ENCODE peak calls at places on chromosomes 5 and 9, in eight cellular contexts. T is BJ, U is A673, N is AG04449, E is suprapubic skin, G is astrocyte of the spinal cord, H is PC-9, I is fibroblast of lung. Y is an unnamed sample.
A peak's percentile ranks its signal among the peaks of the same experiment; 100 is the strongest.

GRCh38 chr5:111514087-111514486 is 1.8 kb upstream of the STARD4 start:
- DNase-seq in U (no peak), E (no peak), H (no peak), T (no peak), G (no peak), I (no peak), N (no peak), Y (no peak)

GRCh38 chr9:122100756-122101155 is 7.6 kb upstream of the TTLL11 start:
- DNase-seq in H (no peak), E (peak; percentile 61), G (no peak), I (no peak), U (no peak), T (no peak), N (no peak), Y (no peak)

GRCh38 chr9:27838876-27839275 is 265.6 kb upstream of the C9orf72 start:
- DNase-seq in G (no peak), E (no peak), U (no peak), H (no peak), N (no peak), I (no peak), T (no peak), Y (no peak)

GRCh38 chr5:79567926-79568549 is 44.2 kb upstream of the TENT2 start:
- DNase-seq in G (peak; percentile 15), T (no peak), N (no peak), I (peak; percentile 30), H (no peak), U (peak; percentile 65), E (no peak), Y (no peak)

GRCh38 chr5:35338169-35338476 is 107.8 kb upstream of the PRLR start:
- DNase-seq in U (no peak), N (no peak), G (no peak), I (no peak), E (no peak), H (no peak), T (no peak), Y (no peak)

GRCh38 chr5:95935553-95936100 is 26.0 kb downstream of the ELL2 start:
- DNase-seq in E (no peak), T (no peak), H (no peak), G (no peak), U (no peak), I (no peak), N (no peak), Y (no peak)

GRCh38 chr5:64487283-64487682 is 18.5 kb upstream of the RGS7BP start:
- DNase-seq in T (no peak), G (no peak), E (no peak), N (no peak), H (no peak), I (no peak), U (no peak), Y (no peak)

GRCh38 chr5:119470105-119470763 is 17.9 kb downstream of the HSD17B4 start:
- DNase-seq in I (no peak), G (no peak), U (no peak), T (no peak), E (no peak), N (no peak), H (no peak), Y (no peak)

GRCh38 chr9:120970249-120970648 is 43.7 kb upstream of the TRAF1 start:
- DNase-seq in I (peak; percentile 38), G (no peak), N (no peak), E (no peak), U (no peak), T (no peak), H (no peak), Y (no peak)

GRCh38 chr5:172722309-172722815 is 48.6 kb downstream of the DUSP1 start:
- DNase-seq in N (no peak), E (no peak), H (no peak), T (no peak), I (no peak), G (no peak), U (no peak), Y (no peak)

GRCh38 chr5:160887780-160888179 is 35.8 kb upstream of the ATP10B start:
- DNase-seq in G (no peak), T (no peak), N (no peak), E (no peak), U (no peak), H (no peak), I (no peak), Y (no peak)

GRCh38 chr5:21398511-21398910 is 1410.5 kb upstream of the CDH18 start:
- DNase-seq in H (no peak), N (no peak), I (no peak), G (no peak), E (no peak), T (no peak), U (no peak), Y (no peak)

DNA sequence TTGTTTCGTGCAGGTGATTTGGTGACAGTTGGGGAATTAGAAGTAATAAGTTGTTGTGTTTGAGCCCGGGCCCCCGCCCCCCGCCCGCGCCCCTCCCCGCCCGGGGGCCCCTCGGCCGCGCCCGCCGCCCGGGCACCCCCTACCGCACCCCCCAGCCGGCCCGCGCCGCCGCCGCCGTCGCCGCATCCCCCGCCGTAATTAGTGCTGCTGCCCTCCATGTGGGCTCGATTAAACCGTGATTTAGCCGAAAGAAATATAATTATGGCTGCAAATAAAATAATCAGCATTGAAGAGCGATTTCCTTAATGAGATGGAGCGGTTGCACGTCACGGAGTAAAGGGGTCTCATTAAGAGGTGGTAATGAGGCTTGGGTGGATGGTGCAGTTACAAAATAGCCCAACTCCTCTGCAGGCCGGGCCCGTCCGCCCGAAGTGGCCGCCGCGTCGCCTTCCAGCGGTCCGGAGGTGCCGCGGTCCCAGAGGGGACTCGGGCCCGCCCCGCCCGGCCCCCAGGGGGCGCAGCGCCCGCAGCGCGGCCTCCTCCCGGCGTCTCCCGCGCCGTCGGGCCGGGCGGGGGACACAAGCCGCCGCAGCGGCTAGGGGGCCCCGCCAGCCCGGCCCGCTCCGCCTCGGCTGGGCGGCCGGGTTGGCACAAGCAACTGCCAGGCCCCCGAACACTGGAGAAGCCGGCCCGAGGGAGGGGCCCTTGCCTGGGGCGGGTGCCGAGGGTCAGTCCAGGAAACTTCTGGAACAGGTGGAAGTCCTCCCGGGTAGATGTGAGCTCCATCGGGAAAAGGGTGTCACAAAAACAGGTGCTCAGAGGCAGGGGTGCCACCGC is 6.9 kb upstream of the OTP start:
- DNase-seq in N (no peak), I (no peak), G (no peak), T (no peak), E (no peak), U (peak; percentile 43), H (peak; percentile 50), Y (no peak)
- TF ChIP-seq CTCF in N (peak; percentile 2), I (peak; percentile 24), G (no peak), T (no peak), E (peak; percentile 54), U (peak; percentile 45), H (no peak), Y (no peak)

GRCh38 chr5:141476132-141476909 is 555 bp downstream of the PCDHGC3 start:
- DNase-seq in I (peak; percentile 84), T (peak; percentile 24), H (peak; percentile 16), N (peak; percentile 36), U (peak; percentile 85), G (peak; percentile 85), E (no peak), Y (peak; percentile 46)

GRCh38 chr5:141477169-141477568 is 1.4 kb downstream of the PCDHGC3 start:
- DNase-seq in N (no peak), G (no peak), U (no peak), E (no peak), H (no peak), T (no peak), I (no peak), Y (no peak)

GRCh38 chr5:141477815-141478214 is 2.0 kb downstream of the PCDHGC3 start:
- DNase-seq in E (no peak), I (no peak), H (no peak), N (no peak), T (no peak), G (no peak), U (no peak), Y (no peak)

GRCh38 chr5:141478321-141478945 is 2.7 kb downstream of the PCDHGC3 start:
- DNase-seq in H (peak; percentile 33), N (no peak), E (no peak), U (no peak), G (peak; percentile 29), I (no peak), T (no peak), Y (no peak)

DNA sequence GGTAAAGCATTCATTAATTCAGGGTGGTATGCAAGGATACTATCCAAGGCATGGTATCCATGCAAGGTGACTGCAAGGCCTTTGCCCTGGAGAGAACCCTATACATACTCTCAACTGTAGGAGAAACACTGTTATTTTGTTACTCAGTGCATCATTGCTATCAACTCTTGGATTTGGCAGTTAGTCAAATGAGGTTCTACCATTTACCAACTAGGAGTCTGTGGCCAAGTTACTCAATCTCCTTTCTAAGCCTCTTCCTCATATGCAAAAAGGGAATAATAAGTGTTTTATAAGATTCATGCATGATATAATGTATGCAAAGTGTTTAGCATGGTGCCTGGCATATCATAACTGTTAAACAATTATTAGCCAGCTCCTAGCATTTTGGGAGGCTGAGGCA is 4.0 kb downstream of the PCDHGC3 start:
- DNase-seq in I (peak; percentile 49), T (no peak), N (no peak), E (no peak), H (no peak), U (no peak), G (no peak), Y (no peak)
- H3K4me3 ChIP-seq in I (no peak overlapping the region), T (no peak overlapping the region), N (peak overlapping the region; percentile 40), E (peak overlapping the region; percentile 80), H (no peak overlapping the region), U (no peak overlapping the region), G (no peak overlapping the region), Y (no peak overlapping the region)

DNA sequence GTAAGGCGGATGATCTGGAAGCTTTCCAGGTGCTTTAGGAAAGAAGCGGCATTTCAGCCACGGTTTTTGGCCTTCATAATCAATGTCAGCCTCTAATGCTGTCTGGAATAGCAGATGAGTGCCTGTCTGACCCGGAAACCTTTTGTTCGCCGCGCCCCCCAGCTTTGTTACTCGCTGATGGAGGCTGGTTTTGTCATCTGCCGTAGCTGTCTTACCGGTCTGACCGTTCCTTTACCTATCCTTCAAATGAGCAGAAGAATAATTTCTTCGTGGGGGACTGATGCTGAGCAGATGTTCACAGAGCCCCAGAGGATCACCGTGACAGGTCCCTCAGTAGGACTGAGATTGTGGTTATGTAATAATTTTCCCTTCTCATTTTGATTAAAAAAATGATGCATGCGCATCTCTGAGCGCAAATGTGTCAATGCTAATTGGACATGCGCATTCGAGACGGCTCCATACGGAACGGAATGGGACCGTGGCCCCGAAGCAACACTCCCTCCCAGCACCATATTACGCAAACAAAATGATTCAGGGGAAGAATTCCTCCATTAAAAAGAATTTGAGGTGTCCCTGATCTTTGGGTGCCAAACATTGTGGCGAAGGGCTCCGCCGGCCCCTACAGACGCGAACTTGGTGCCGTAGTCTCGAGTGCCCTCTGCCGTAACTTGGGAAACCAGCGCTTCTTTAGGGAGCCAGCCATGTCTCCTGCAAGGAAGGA is 27.6 kb downstream of the TLX3 start:
- DNase-seq in G (peak; percentile 58), N (peak; percentile 5), E (no peak), I (peak; percentile 73), T (no peak), H (peak; percentile 62), U (peak; percentile 57), Y (peak; percentile 21)
- TF ChIP-seq CTCF in G (peak; percentile 80), N (peak; percentile 81), E (peak; percentile 29), I (peak; percentile 87), T (peak; percentile 88), H (peak; percentile 78), U (peak; percentile 75), Y (peak; percentile 92)

DNA sequence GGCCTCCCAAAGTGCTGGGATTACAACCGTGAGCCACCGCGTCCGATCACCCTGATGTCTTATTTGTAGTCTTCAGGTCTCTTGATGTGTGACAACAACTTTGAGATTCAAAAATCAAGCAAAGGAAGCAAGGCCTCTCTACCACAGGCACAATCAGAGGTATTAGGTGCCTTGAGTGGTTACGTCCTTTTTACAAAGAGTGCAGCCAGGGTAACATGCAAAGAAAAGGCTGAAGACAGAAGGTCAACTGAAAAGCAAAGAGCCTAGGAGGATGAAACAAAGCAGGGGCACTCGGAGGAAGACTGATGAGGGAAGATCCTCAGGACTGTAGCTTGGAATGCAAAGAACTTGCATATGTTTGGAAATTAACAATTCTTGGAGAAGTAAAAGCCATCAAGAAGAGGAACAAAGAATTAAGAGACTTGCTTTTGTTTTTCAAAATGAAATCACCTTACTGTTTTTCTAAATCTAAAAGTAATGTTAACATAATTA is 362.1 kb downstream of the EBF1 start:
- DNase-seq in T (no peak), G (no peak), N (no peak), U (no peak), I (no peak), E (no peak), H (no peak), Y (no peak)
- H3K4me3 ChIP-seq in T (no peak overlapping the region), G (no peak overlapping the region), N (no peak overlapping the region), U (no peak overlapping the region), I (no peak overlapping the region), E (no peak overlapping the region), H (no peak overlapping the region), Y (no peak overlapping the region)